ENCODE peak calls at places on chromosome 4, in four cellular contexts. F is EL; S is choroid plexus epithelial cell; W is stimulated activated CD4-positive, alpha-beta T cell treated with anti-CD3 and anti-CD28 coated beads, Interleukin-15, amount 100 ng/mL, for 24 hours. K is an unnamed sample.
A peak's percentile ranks its signal among the peaks of the same experiment; 100 is the strongest.

GRCh38 chr4:134024251-134024650 is 177.3 kb downstream of the PABPC4L start:
- DNase-seq in F (peak; percentile 25), S (peak; percentile 50), W (no peak), K (peak; percentile 0)

GRCh38 chr4:153901220-153901619 is 112.3 kb upstream of the SFRP2 start:
- DNase-seq in F (no peak), S (no peak), W (no peak), K (no peak)

GRCh38 chr4:499563-499962 is 553 bp downstream of the PIGG start:
- DNase-seq in F (no peak), S (no peak), W (no peak), K (no peak)

GRCh38 chr4:70452946-70453345 is 19.1 kb upstream of the MUC7 start:
- DNase-seq in F (no peak), S (no peak), W (no peak), K (no peak)

GRCh38 chr4:74886490-74886889 is 46.4 kb upstream of the PARM1 start:
- DNase-seq in F (peak; percentile 51), S (peak; percentile 58), W (no peak), K (no peak)

GRCh38 chr4:19971829-19972228 is 279.9 kb upstream of the SLIT2 start:
- DNase-seq in F (peak; percentile 67), S (peak; percentile 65), W (no peak), K (no peak)

GRCh38 chr4:149238097-149238496 is 577.5 kb downstream of the IQCM start:
- DNase-seq in F (no peak), S (no peak), W (no peak), K (no peak)

GRCh38 chr4:65669008-65669971 is 999 bp downstream of the EPHA5 start:
- DNase-seq in F (peak; percentile 15), S (peak; percentile 39), W (no peak), K (no peak)

GRCh38 chr4:38949416-38950051 is 81.9 kb downstream of the FAM114A1 start:
- DNase-seq in F (peak; percentile 40), S (peak; percentile 86), W (peak; percentile 25), K (peak; percentile 10)